ENCODE peak calls at places on chromosomes 11 and 22, in ten cellular contexts. N is astrocyte of the spinal cord; I is ACHN; S is HS-5; B is A673; D is non-pigmented ciliary epithelial cell; F is GM06990; U is Caki2; R is activated CD8-positive, alpha-beta memory T cell treated with anti-CD3 and anti-CD28 coated beads for 4 hours; M is WERI-Rb-1. G is an unnamed sample.

GRCh38 chr11:57440744-57441414 is 14.0 kb upstream of the SLC43A3 start:
- DNase-seq in N (no peak), I (no peak), S (no peak), B (no peak), D (no peak), F (no peak), U (no peak), R (no peak), M (no peak), G (no peak)

GRCh38 chr11:111512296-111513239 is at the start of gene BTG4:
- DNase-seq in N (no peak), I (peak), S (no peak), B (peak), D (no peak), F (no peak), U (no peak), R (no peak), M (peak), G (no peak)

GRCh38 chr11:9265211-9266131 is at the start of gene DENND5A:
- DNase-seq in N (peak), I (peak), S (peak), B (peak), D (no peak), F (peak), U (peak), R (peak), M (peak), G (peak)

GRCh38 chr11:64349404-64349803 is 9.4 kb downstream of the CCDC88B start:
- DNase-seq in N (no peak), I (no peak), S (no peak), B (no peak), D (no peak), F (no peak), U (no peak), R (no peak), M (no peak), G (no peak)

GRCh38 chr11:121672630-121673487 is 220.1 kb upstream of the SORL1-AS1 start:
- DNase-seq in N (no peak), I (no peak), S (no peak), B (no peak), D (no peak), F (no peak), U (no peak), R (no peak), M (peak), G (no peak)

GRCh38 chr11:1349074-1349931 is 39.9 kb upstream of the TOLLIP start:
- DNase-seq in N (no peak), I (no peak), S (no peak), B (no peak), D (no peak), F (no peak), U (no peak), R (no peak), M (no peak), G (no peak)

GRCh38 chr11:31655483-31655882 is 145.9 kb downstream of the ELP4 start:
- DNase-seq in N (peak), I (peak), S (peak), B (peak), D (peak), F (no peak), U (peak), R (no peak), M (peak), G (peak)

GRCh38 chr22:36386900-36387663 is 685 bp downstream of the MYH9 start:
- DNase-seq in N (no peak), I (no peak), S (no peak), B (no peak), D (no peak), F (peak), U (peak), R (no peak), M (peak), G (no peak)

GRCh38 chr22:50083462-50084081 is 1.7 kb downstream of the MLC1 start:
- DNase-seq in N (no peak), I (no peak), S (no peak), B (no peak), D (no peak), F (no peak), U (no peak), R (no peak), M (no peak), G (no peak)

GRCh38 chr11:26753738-26754504 is 32.1 kb upstream of the SLC5A12 start:
- DNase-seq in N (peak), I (peak), S (no peak), B (peak), D (peak), F (no peak), U (peak), R (no peak), M (peak), G (no peak)

GRCh38 chr22:45226681-45227186 is 14.0 kb downstream of the KIAA0930 start:
- DNase-seq in N (no peak), I (no peak), S (no peak), B (no peak), D (no peak), F (no peak), U (peak), R (no peak), M (no peak), G (peak)

GRCh38 chr11:114307524-114308203 is 11.5 kb downstream of the NNMT start:
- DNase-seq in N (peak), I (no peak), S (peak), B (peak), D (no peak), F (no peak), U (no peak), R (no peak), M (no peak), G (peak)

GRCh38 chr22:27534720-27535125 is 266.8 kb downstream of the MN1 start:
- DNase-seq in N (no peak), I (no peak), S (peak), B (no peak), D (no peak), F (no peak), U (no peak), R (no peak), M (no peak), G (peak)

GRCh38 chr11:23398052-23398451 is 537.8 kb upstream of the CCDC179 start:
- DNase-seq in N (no peak), I (no peak), S (no peak), B (no peak), D (no peak), F (no peak), U (no peak), R (no peak), M (no peak), G (no peak)

GRCh38 chr11:46392421-46393230 is 1.1 kb upstream of the CHRM4 start:
- DNase-seq in N (peak), I (peak), S (no peak), B (peak), D (no peak), F (peak), U (peak), R (peak), M (peak), G (peak)

GRCh38 chr11:94131363-94132115 is 2.9 kb downstream of the PANX1 start:
- DNase-seq in N (no peak), I (no peak), S (peak), B (no peak), D (no peak), F (no peak), U (no peak), R (no peak), M (no peak), G (no peak)

GRCh38 chr11:2813141-2813908 is 72.2 kb downstream of the CDKN1C start:
- DNase-seq in N (peak), I (no peak), S (no peak), B (no peak), D (no peak), F (no peak), U (no peak), R (no peak), M (no peak), G (no peak)

GRCh38 chr11:10066441-10066840 is 227.6 kb downstream of the SBF2 start:
- DNase-seq in N (no peak), I (no peak), S (no peak), B (no peak), D (no peak), F (no peak), U (no peak), R (no peak), M (no peak), G (no peak)

GRCh38 chr11:7896026-7896785 is 34.9 kb downstream of the OR10A6 start:
- DNase-seq in N (no peak), I (no peak), S (no peak), B (no peak), D (no peak), F (no peak), U (no peak), R (no peak), M (no peak), G (no peak)

GRCh38 chr11:12182650-12183511 is 72.5 kb downstream of the MICAL2 start:
- DNase-seq in N (peak), I (peak), S (peak), B (no peak), D (peak), F (no peak), U (peak), R (no peak), M (no peak), G (peak)

GRCh38 chr11:102401905-102402304 is 50.7 kb downstream of the TMEM123 start:
- DNase-seq in N (no peak), I (no peak), S (no peak), B (no peak), D (no peak), F (no peak), U (no peak), R (no peak), M (no peak), G (no peak)

GRCh38 chr11:10653242-10653641 is 40.3 kb downstream of the IRAG1 start:
- DNase-seq in N (no peak), I (no peak), S (no peak), B (no peak), D (no peak), F (no peak), U (no peak), R (no peak), M (no peak), G (no peak)

GRCh38 chr22:46833228-46833627 is 70.8 kb downstream of the TBC1D22A start:
- DNase-seq in N (peak), I (no peak), S (no peak), B (peak), D (no peak), F (no peak), U (no peak), R (no peak), M (peak), G (no peak)

GRCh38 chr22:38401336-38402084 is 53.5 kb downstream of the KCNJ4 start:
- DNase-seq in N (no peak), I (no peak), S (no peak), B (no peak), D (no peak), F (no peak), U (no peak), R (no peak), M (no peak), G (no peak)

GRCh38 chr11:75350743-75351540 is 519 bp downstream of the ARRB1 start:
- DNase-seq in N (no peak), I (no peak), S (no peak), B (peak), D (no peak), F (no peak), U (no peak), R (no peak), M (peak), G (no peak)

GRCh38 chr22:42654696-42655095 is 5.5 kb upstream of the CYB5R3 start:
- DNase-seq in N (no peak), I (no peak), S (no peak), B (no peak), D (no peak), F (no peak), U (no peak), R (no peak), M (no peak), G (no peak)

GRCh38 chr11:75191330-75191717 is 40.4 kb downstream of the SLCO2B1 start:
- DNase-seq in N (no peak), I (no peak), S (no peak), B (no peak), D (no peak), F (no peak), U (no peak), R (no peak), M (peak), G (no peak)

GRCh38 chr11:76610871-76611475 is 59.6 kb downstream of the LRRC32 start:
- DNase-seq in N (no peak), I (no peak), S (no peak), B (no peak), D (no peak), F (no peak), U (no peak), R (no peak), M (no peak), G (no peak)

GRCh38 chr11:44711772-44712608 is 14.8 kb upstream of the TSPAN18 start:
- DNase-seq in N (no peak), I (no peak), S (no peak), B (no peak), D (no peak), F (no peak), U (no peak), R (no peak), M (peak), G (no peak)

GRCh38 chr22:30208631-30209603 is 37.6 kb downstream of the LIF start:
- DNase-seq in N (peak), I (peak), S (no peak), B (no peak), D (peak), F (no peak), U (peak), R (no peak), M (no peak), G (peak)

GRCh38 chr11:45517171-45517770 is 148.2 kb downstream of the CHST1 start:
- DNase-seq in N (no peak), I (peak), S (no peak), B (no peak), D (no peak), F (no peak), U (no peak), R (no peak), M (no peak), G (no peak)

GRCh38 chr11:114026355-114026754 is 33.2 kb upstream of the ZBTB16 start:
- DNase-seq in N (peak), I (peak), S (no peak), B (peak), D (no peak), F (no peak), U (no peak), R (no peak), M (no peak), G (no peak)

GRCh38 chr11:57471496-57471895 is 11.2 kb downstream of the RTN4RL2 start:
- DNase-seq in N (no peak), I (no peak), S (no peak), B (no peak), D (no peak), F (no peak), U (no peak), R (no peak), M (no peak), G (no peak)

GRCh38 chr11:19697721-19698121 is 14.9 kb upstream of the NAV2 start:
- DNase-seq in N (no peak), I (no peak), S (no peak), B (no peak), D (no peak), F (no peak), U (no peak), R (no peak), M (no peak), G (no peak)

GRCh38 chr11:12175694-12176241 is 65.4 kb downstream of the MICAL2 start:
- DNase-seq in N (peak), I (peak), S (peak), B (no peak), D (no peak), F (no peak), U (peak), R (no peak), M (no peak), G (peak)

GRCh38 chr11:46306296-46306853 is 28.9 kb downstream of the CREB3L1 start:
- DNase-seq in N (no peak), I (no peak), S (no peak), B (no peak), D (no peak), F (no peak), U (no peak), R (no peak), M (no peak), G (peak)

GRCh38 chr11:69367211-69367964 is 73.4 kb downstream of the MYEOV start:
- DNase-seq in N (no peak), I (no peak), S (no peak), B (no peak), D (no peak), F (no peak), U (no peak), R (no peak), M (no peak), G (no peak)

GRCh38 chr11:114738954-114739353 is 60.6 kb downstream of the NXPE2 start:
- DNase-seq in N (peak), I (peak), S (no peak), B (peak), D (peak), F (peak), U (no peak), R (no peak), M (peak), G (peak)

G was measured in RCC 7860.